ENCODE peak calls at places on chromosome 7, in four cellular contexts. C is neuronal stem cell, L is mesendoderm, N is H9. H is an unnamed sample.

GRCh38 chr7:41599760-41600159 is 103.1 kb downstream of the INHBA start:
- DNase-seq in C (no peak), L (peak), N (peak), H (no peak)

GRCh38 chr7:98049034-98049433 is 57.6 kb upstream of the LMTK2 start:
- DNase-seq in C (no peak), L (peak), N (peak), H (no peak)

GRCh38 chr7:98186452-98187137 is 24.6 kb upstream of the BHLHA15 start:
- DNase-seq in C (no peak), L (no peak), N (no peak), H (peak)

GRCh38 chr7:78473011-78473410 is 674.4 kb downstream of the PHTF2 start:
- DNase-seq in C (no peak), L (no peak), N (no peak), H (peak)

GRCh38 chr7:117237646-117238045 is 85.2 kb downstream of the WNT2 start:
- DNase-seq in C (no peak), L (no peak), N (no peak), H (no peak)

GRCh38 chr7:3943265-3943664 is 642.2 kb downstream of the SDK1 start:
- DNase-seq in C (no peak), L (peak), N (no peak), H (no peak)

GRCh38 chr7:71735961-71736556 is 604.1 kb downstream of the GALNT17 start:
- DNase-seq in C (peak), L (peak), N (peak), H (peak)

GRCh38 chr7:2607122-2607912 is 24.5 kb upstream of the TTYH3 start:
- DNase-seq in C (no peak), L (no peak), N (no peak), H (no peak)

GRCh38 chr7:115679976-115680375 is 350.6 kb downstream of the TFEC start:
- DNase-seq in C (peak), L (peak), N (peak), H (peak)

GRCh38 chr7:77888998-77889397 is 90.4 kb downstream of the PHTF2 start:
- DNase-seq in C (no peak), L (no peak), N (no peak), H (no peak)

GRCh38 chr7:116522247-116522646 is 2.6 kb upstream of the CAV1 start:
- DNase-seq in C (no peak), L (peak), N (no peak), H (peak)

GRCh38 chr7:130152270-130153141 is 52.7 kb downstream of the TMEM209 start:
- DNase-seq in C (no peak), L (no peak), N (no peak), H (peak)

GRCh38 chr7:40525764-40526163 is 391.0 kb downstream of the SUGCT start:
- DNase-seq in C (no peak), L (no peak), N (no peak), H (no peak)

GRCh38 chr7:37284285-37284684 is 164.4 kb downstream of the ELMO1 start:
- DNase-seq in C (no peak), L (no peak), N (no peak), H (no peak)

GRCh38 chr7:148699024-148699771 is 495 bp downstream of the CUL1 start:
- DNase-seq in C (peak), L (peak), N (peak), H (peak)

GRCh38 chr7:107179326-107180163 is 10.7 kb downstream of the HBP1 start:
- DNase-seq in C (no peak), L (no peak), N (no peak), H (peak)

GRCh38 chr7:22845221-22845844 is 22.7 kb upstream of the TOMM7 start:
- DNase-seq in C (no peak), L (no peak), N (no peak), H (no peak)

GRCh38 chr7:101696-102376 is 90.5 kb upstream of the FAM20C start:
- DNase-seq in C (no peak), L (peak), N (peak), H (peak)

GRCh38 chr7:110623436-110623835 is 467.5 kb upstream of the LRRN3 start:
- DNase-seq in C (no peak), L (peak), N (no peak), H (no peak)

GRCh38 chr7:26375604-26376207 is 84.0 kb downstream of the SNX10 start:
- DNase-seq in C (peak), L (peak), N (no peak), H (no peak)

GRCh38 chr7:1000594-1000935 is 17.6 kb downstream of the CYP2W1 start:
- DNase-seq in C (no peak), L (no peak), N (no peak), H (no peak)

GRCh38 chr7:42144253-42145002 is 92.6 kb downstream of the GLI3 start:
- DNase-seq in C (no peak), L (no peak), N (no peak), H (peak)

GRCh38 chr7:96674565-96674964 is 35.1 kb downstream of the SEM1 start:
- DNase-seq in C (no peak), L (no peak), N (no peak), H (no peak)

GRCh38 chr7:116161733-116162132 is 48.6 kb upstream of the TES start:
- DNase-seq in C (peak), L (peak), N (peak), H (no peak)

GRCh38 chr7:94975316-94975715 is 67.9 kb downstream of the PPP1R9A start:
- DNase-seq in C (no peak), L (no peak), N (no peak), H (no peak)

GRCh38 chr7:138979226-138979979 is 1.8 kb downstream of the KIAA1549 start:
- DNase-seq in C (no peak), L (peak), N (no peak), H (peak)

GRCh38 chr7:12130664-12131063 is 80.4 kb upstream of the TMEM106B start:
- DNase-seq in C (no peak), L (no peak), N (no peak), H (no peak)

GRCh38 chr7:135685306-135686084 is 23.2 kb downstream of the STMP1 start:
- DNase-seq in C (no peak), L (peak), N (no peak), H (no peak)

GRCh38 chr7:82810558-82811259 is 352.0 kb downstream of the PCLO start:
- DNase-seq in C (peak), L (peak), N (no peak), H (peak)

GRCh38 chr7:6618621-6619020 is 3.2 kb downstream of the ZNF853 start:
- DNase-seq in C (no peak), L (no peak), N (no peak), H (peak)

GRCh38 chr7:134829381-134829986 is 50.0 kb downstream of the CALD1 start:
- DNase-seq in C (no peak), L (no peak), N (no peak), H (no peak)

GRCh38 chr7:130906575-130906974 is 172.6 kb upstream of the KLF14 start:
- DNase-seq in C (no peak), L (no peak), N (no peak), H (peak)

GRCh38 chr7:94274828-94275227 is 119.9 kb upstream of the COL1A2 start:
- DNase-seq in C (no peak), L (peak), N (no peak), H (no peak)

GRCh38 chr7:99621271-99621670 is 4.5 kb downstream of the ZSCAN25 start:
- DNase-seq in C (no peak), L (no peak), N (no peak), H (no peak)

GRCh38 chr7:45636733-45637132 is 62.6 kb downstream of the ADCY1 start:
- DNase-seq in C (no peak), L (no peak), N (no peak), H (no peak)

GRCh38 chr7:102125127-102125561 is 161.5 kb upstream of the SH2B2 start:
- DNase-seq in C (no peak), L (peak), N (peak), H (peak)

GRCh38 chr7:51620690-51621089 is 304.1 kb upstream of the COBL start:
- DNase-seq in C (no peak), L (peak), N (peak), H (no peak)

GRCh38 chr7:104985259-104985617 is 28.8 kb upstream of the KMT2E start:
- DNase-seq in C (no peak), L (no peak), N (no peak), H (no peak)

GRCh38 chr7:104993217-104993857 is 20.7 kb upstream of the KMT2E start:
- DNase-seq in C (no peak), L (no peak), N (no peak), H (no peak)

GRCh38 chr7:104986623-104987259 is 27.3 kb upstream of the KMT2E start:
- DNase-seq in C (no peak), L (no peak), N (no peak), H (no peak)

DNA sequence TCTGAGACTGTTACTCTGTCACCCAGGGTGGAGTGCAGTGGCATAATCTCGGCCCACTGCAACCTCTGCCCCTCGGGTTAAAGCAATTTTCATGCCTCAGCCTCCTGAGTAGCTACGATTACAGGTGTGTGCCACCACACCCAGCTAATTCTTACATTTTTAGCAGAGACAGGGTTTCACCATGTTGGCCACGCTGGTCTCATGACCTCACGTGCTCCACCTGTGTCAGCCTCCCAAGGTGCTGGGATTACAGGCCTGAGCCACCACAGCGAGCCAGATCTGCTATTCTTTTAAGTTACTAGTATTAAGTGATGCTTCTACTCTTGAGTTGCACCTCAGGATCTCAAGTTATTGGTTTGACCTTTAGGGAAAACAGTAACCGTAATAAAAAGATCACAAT is 23.0 kb upstream of the KMT2E start:
- DNase-seq in C (no peak), L (no peak), N (no peak), H (no peak)
- H2AK5ac ChIP-seq in C (no peak), L (no peak), N (no peak), H (no peak)

GRCh38 chr7:108322899-108323298 is 133.3 kb downstream of the NRCAM start:
- DNase-seq in C (no peak), L (no peak), N (no peak), H (no peak)

GRCh38 chr7:108323305-108323832 is 132.9 kb downstream of the NRCAM start:
- DNase-seq in C (no peak), L (no peak), N (no peak), H (no peak)

GRCh38 chr7:108321359-108321758 is 134.9 kb downstream of the NRCAM start:
- DNase-seq in C (no peak), L (no peak), N (no peak), H (no peak)

GRCh38 chr7:108326938-108327337 is 129.3 kb downstream of the NRCAM start:
- DNase-seq in C (no peak), L (no peak), N (no peak), H (no peak)

GRCh38 chr7:108324053-108325038 is 131.9 kb downstream of the NRCAM start:
- DNase-seq in C (no peak), L (no peak), N (no peak), H (no peak)
- H3K4me2 ChIP-seq in C (no peak), L (no peak), N (no peak), H (no peak)

DNA sequence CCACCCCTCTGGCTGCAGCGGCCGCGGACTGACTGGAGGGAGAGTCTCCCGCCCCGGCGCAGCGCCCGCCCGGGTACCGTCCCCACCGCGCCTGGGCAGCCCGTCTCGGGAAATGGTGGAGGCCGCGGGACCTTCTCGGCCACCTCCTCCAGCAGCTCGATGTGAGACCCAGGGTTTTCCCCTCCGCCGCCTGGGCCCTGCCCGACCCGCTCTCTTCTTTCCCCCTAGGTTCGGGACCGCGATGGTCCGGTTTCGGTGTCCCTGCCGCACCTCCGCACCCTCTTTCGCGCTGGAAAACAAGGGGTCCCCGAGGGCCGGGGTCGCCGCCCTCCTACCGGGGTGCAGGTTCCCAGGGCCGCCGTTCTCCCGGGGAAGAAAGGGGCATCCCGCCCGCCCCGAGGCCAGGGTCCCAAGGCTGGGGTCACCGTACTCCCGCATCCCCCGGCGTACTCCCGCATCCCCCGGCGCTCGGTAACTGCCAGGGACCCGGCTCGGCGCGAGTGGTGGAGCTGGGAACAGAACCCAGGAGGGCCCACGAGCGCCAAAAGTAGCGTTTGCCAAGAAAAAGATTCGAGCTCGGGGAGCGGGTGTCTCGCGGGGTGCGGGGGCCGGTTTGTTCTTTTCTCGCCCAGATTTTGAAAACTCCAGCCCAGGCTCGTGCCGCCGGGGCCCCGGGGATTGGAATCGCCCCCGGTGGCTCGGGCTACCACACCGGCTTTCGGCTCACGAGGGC is 3.4 kb downstream of the TNRC18 start:
- DNase-seq in C (no peak), L (no peak), N (no peak), H (no peak)
- H2AK5ac ChIP-seq in C (peak), L (no peak), N (no peak), H (no peak)

DNA sequence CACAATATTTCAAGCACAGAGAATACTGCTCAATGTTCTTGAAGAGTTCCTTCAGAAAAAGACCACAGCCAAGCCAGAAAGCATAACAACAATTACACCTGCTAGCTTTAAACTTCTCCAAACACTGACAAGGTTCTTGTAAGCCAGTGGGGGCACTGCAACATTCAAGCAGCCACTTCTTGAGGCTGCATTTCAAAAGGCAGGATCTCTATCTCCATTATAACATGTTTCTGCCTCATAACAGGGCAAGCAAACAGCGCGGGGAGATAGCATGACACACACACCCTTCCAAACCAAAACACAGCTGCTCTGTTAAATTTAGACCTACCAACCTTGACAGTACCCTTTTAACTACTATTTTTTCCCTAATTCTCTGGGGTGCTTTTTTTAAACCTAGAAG is 30.8 kb downstream of the CHCHD3 start:
- DNase-seq in C (no peak), L (peak), N (no peak), H (peak)
- H3K4me2 ChIP-seq in C (no peak), L (no peak), N (no peak), H (peak)

DNA sequence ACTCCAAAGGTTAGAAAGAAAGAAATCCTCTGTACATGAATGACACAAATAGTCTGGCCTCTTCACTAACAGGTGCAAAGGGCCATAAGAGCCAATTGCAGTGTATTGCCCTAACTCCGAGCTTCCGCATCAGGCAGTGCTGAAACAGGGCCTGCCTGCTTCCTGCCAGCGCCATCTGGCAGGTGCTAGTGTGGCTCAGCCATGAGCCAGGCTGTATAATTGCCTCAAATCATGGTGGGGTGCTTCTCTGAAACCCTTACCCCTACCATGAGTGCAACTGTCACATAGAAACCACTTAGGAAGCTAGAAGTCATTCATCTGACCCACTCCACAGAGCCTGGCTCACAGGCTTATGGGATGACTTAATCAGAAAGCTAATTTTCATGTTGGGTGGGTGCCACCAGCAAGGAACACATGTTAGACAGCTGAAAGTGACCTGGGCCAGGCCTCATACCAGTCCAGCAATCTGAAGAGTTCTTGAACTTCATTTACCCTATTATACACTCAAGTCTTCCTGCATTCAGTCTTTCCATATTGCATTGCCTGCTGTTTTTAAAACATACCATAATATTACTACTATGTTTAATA is 133.3 kb upstream of the LAMB4 start:
- DNase-seq in C (no peak), L (no peak), N (no peak), H (no peak)
- H2AK5ac ChIP-seq in C (no peak), L (no peak), N (no peak), H (no peak)

GRCh38 chr7:141381794-141382453 is 169.3 kb upstream of the AGK start:
- DNase-seq in C (no peak), L (no peak), N (no peak), H (no peak)
- H3K4me2 ChIP-seq in C (no peak), L (no peak), N (no peak), H (no peak)

GRCh38 chr7:48085942-48086341 is 3.1 kb upstream of the UPP1 start:
- DNase-seq in C (no peak), L (no peak), N (no peak), H (no peak)

GRCh38 chr7:48085433-48085791 is 3.7 kb upstream of the UPP1 start:
- DNase-seq in C (no peak), L (no peak), N (no peak), H (no peak)

GRCh38 chr7:48087349-48087748 is 1.7 kb upstream of the UPP1 start:
- DNase-seq in C (no peak), L (peak), N (no peak), H (peak)

GRCh38 chr7:48083114-48083830 is 5.8 kb upstream of the UPP1 start:
- DNase-seq in C (no peak), L (no peak), N (no peak), H (peak)

GRCh38 chr7:48084727-48085432 is 4.2 kb upstream of the UPP1 start:
- DNase-seq in C (no peak), L (peak), N (no peak), H (peak)
- H2AK5ac ChIP-seq in C (no peak), L (no peak), N (no peak), H (peak)

GRCh38 chr7:50416509-50417299 is 33.4 kb downstream of the FIGNL1 start:
- DNase-seq in C (no peak), L (peak), N (no peak), H (no peak)
- H3K4me2 ChIP-seq in C (no peak), L (no peak), N (no peak), H (peak)

DNA sequence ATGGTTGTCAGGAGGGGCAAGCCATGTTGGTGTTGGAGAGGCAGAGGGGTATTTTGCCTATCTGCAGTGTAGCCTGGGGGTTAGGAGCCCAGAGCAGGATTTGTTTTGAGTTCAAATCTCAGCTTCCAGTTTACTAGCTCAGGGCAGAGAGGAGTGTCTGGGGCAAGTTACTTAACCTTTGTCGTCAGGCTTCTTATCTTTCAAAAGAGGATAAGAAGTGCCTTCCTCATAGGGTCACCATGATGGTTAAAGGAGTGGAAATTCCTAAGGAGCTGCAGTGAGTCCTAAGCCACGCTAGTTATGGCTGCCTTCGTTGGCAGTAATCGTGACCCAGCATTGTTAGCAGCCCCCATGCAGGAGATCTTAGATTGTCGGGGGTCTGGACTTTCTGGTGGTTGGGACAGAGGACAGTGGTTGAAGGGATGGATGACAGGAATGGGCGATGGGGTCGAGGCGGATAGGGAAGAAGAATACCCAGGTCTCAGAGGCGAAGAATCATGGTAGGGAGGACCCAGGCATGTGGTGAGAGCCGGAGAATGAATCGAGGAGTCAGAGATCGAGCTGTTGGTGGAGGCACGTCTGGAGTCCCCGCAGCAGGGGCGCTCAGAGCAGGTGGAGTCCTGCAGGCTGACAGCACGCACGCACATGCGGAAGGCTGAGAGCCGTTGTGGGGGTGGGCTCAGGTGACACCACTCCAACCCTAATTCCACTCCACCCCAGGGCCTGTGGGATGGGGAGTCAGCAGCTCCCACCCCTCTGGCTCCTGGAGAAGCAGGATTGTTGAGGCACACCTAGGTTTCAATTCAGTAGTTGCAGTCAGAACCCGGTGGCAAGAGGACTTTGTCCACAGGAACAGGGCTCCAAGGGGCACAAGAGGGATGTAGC is 11.6 kb downstream of the ADCK2 start:
- DNase-seq in C (no peak), L (peak), N (no peak), H (no peak)
- H2AK5ac ChIP-seq in C (peak), L (no peak), N (no peak), H (no peak)